ENCODE peak calls at places on chromosomes 4 and X, in six cellular contexts. X is cardiac fibroblast; G is fibroblast of the aortic adventitia; V is NCI-H510A; T is stimulated activated CD8-positive, alpha-beta memory T cell treated with anti-CD3 and anti-CD28 coated beads, Interleukin-15, amount 100 ng/mL, for 48 hours; K is GM18507. U is an unnamed sample.

GRCh38 chrX:39398215-39398972 is 597.1 kb downstream of the MID1IP1 start:
- DNase-seq in T (no peak), V (peak), G (no peak), K (no peak), X (no peak), U (no peak)

GRCh38 chrX:66046612-66047235 is 6.8 kb upstream of the VSIG4 start:
- DNase-seq in T (peak), V (no peak), K (no peak), G (no peak), X (no peak), U (no peak)

GRCh38 chr4:104302731-104303130 is 192.0 kb downstream of the CXXC4 start:
- DNase-seq in X (no peak), G (no peak), K (no peak), T (no peak), V (no peak), U (no peak)

GRCh38 chr4:17817027-17817426 is 6.2 kb downstream of the NCAPG start:
- DNase-seq in K (no peak), X (peak), T (no peak), G (peak), V (no peak), U (no peak)

GRCh38 chr4:52250124-52250523 is 199.0 kb downstream of the SPATA18 start:
- DNase-seq in V (no peak), G (peak), X (peak), K (no peak), T (no peak), U (no peak)

GRCh38 chrX:78946178-78946896 is 1.1 kb downstream of the P2RY10 start:
- DNase-seq in T (no peak), V (no peak), G (no peak), K (no peak), X (no peak), U (no peak)

GRCh38 chr4:159780196-159780922 is 677.5 kb downstream of the RAPGEF2 start:
- DNase-seq in G (no peak), V (no peak), T (no peak), K (no peak), X (no peak), U (no peak)

GRCh38 chr4:94841864-94842221 is 84.1 kb downstream of the BMPR1B start:
- DNase-seq in T (no peak), X (no peak), V (peak), G (no peak), K (no peak), U (no peak)

GRCh38 chr4:182223708-182224107 is 19.5 kb upstream of the TENM3 start:
- DNase-seq in T (no peak), X (no peak), K (no peak), G (no peak), V (no peak), U (no peak)

GRCh38 chrX:133171962-133172708 is 46.0 kb downstream of the TFDP3 start:
- DNase-seq in K (no peak), G (peak), V (no peak), T (no peak), X (peak), U (no peak)

GRCh38 chrX:134688839-134689238 is 30.6 kb upstream of the PLAC1 start:
- DNase-seq in K (no peak), G (peak), X (no peak), T (no peak), V (no peak), U (no peak)

GRCh38 chr4:184731056-184731455 is 2.8 kb downstream of the CENPU start:
- DNase-seq in X (no peak), K (no peak), T (no peak), G (no peak), V (no peak), U (no peak)

GRCh38 chrX:118632862-118633261 is 94.5 kb upstream of the IL13RA1 start:
- DNase-seq in V (no peak), G (no peak), X (no peak), K (peak), T (no peak), U (no peak)

GRCh38 chr4:103201724-103202123 is 3.6 kb upstream of the CENPE start:
- DNase-seq in G (no peak), V (no peak), T (no peak), X (no peak), K (no peak), U (no peak)

GRCh38 chr4:53507671-53508286 is 83.5 kb downstream of the LNX1 start:
- DNase-seq in V (no peak), K (no peak), G (peak), T (no peak), X (peak), U (peak)

GRCh38 chr4:40335508-40335860 is 351 bp downstream of the CHRNA9 start:
- DNase-seq in K (no peak), V (no peak), X (peak), T (no peak), G (peak), U (no peak)

GRCh38 chr4:142631836-142632235 is 214.3 kb downstream of the INPP4B start:
- DNase-seq in G (no peak), T (no peak), X (no peak), K (no peak), V (no peak), U (no peak)

GRCh38 chr4:103075894-103076776 is at the start of gene SLC9B2:
- DNase-seq in T (peak), K (peak), G (peak), X (peak), V (peak), U (peak)

GRCh38 chr4:6938237-6938636 is 28.6 kb downstream of the TBC1D14 start:
- DNase-seq in T (no peak), K (no peak), G (no peak), V (no peak), X (no peak), U (no peak)

GRCh38 chr4:54090804-54091623 is 8.9 kb upstream of the GSX2 start:
- DNase-seq in X (peak), K (no peak), G (peak), T (no peak), V (no peak), U (peak)

GRCh38 chr4:88807499-88807898 is 109.9 kb upstream of the NAP1L5 start:
- DNase-seq in G (peak), V (no peak), X (no peak), T (no peak), K (no peak), U (no peak)

GRCh38 chr4:38266616-38267015 is 306.4 kb downstream of the PTTG2 start:
- DNase-seq in G (no peak), V (no peak), K (no peak), X (no peak), T (peak), U (no peak)

GRCh38 chr4:157242871-157243270 is 22.3 kb downstream of the GRIA2 start:
- DNase-seq in V (no peak), T (no peak), G (no peak), X (no peak), K (no peak), U (no peak)

U was measured in mesenteric fat pad.